ENCODE peak calls at places on chromosomes 6 and 20, in five cellular contexts. J, E, D, C and H are unnamed samples.

GRCh38 chr20:35226775-35227681 is 538 bp downstream of the MMP24 start:
- DNase-seq in E (peak; percentile 83), D (peak; percentile 63), C (no peak), J (peak; percentile 57), H (peak; percentile 7)

GRCh38 chr20:33702861-33703260 is 16.7 kb upstream of the E2F1 start:
- DNase-seq in E (peak; percentile 59), D (no peak), J (peak; percentile 32), C (no peak), H (no peak)

GRCh38 chr6:139828751-139829519 is 454.5 kb upstream of the CITED2 start:
- DNase-seq in J (no peak), E (no peak), C (no peak), D (no peak), H (no peak)

GRCh38 chr6:33693186-33694158 is 18.0 kb downstream of the UQCC2 start:
- DNase-seq in C (no peak), J (no peak), E (no peak), D (no peak), H (no peak)

GRCh38 chr20:25372584-25373336 is 17.9 kb downstream of the ABHD12 start:
- DNase-seq in J (no peak), C (no peak), D (no peak), E (no peak), H (no peak)

GRCh38 chr6:79838851-79839250 is 108.5 kb downstream of the ELOVL4 start:
- DNase-seq in E (no peak), C (no peak), J (no peak), D (no peak), H (no peak)

GRCh38 chr6:3789018-3789895 is 37.7 kb upstream of the PXDC1 start:
- DNase-seq in D (no peak), E (peak; percentile 37), J (no peak), C (no peak), H (no peak)

GRCh38 chr20:33568378-33569289 is 78.7 kb downstream of the CBFA2T2 start:
- DNase-seq in D (no peak), J (peak; percentile 40), C (no peak), E (no peak), H (no peak)

DNA sequence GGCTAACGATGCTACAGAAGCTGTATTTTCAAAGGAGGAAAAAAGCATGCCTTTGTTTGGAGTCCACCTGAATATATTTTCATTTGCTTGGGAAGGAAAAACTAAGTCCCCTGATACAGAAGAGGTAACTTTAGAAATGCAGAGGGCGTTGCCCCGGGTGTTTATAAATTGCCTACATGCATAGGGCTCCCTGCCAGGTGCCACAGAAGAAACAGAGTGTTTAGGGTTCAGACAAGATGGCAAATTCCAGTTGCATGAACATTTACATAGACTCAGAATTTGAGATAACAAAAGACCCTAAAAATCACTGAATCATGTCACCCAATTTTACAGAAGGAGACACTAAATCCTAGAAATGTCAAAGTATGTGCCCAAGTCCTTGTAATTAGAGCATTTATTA is 19.9 kb downstream of the RIN2 start:
- DNase-seq in E (no peak), J (no peak), D (no peak), C (no peak), H (no peak)
- H3K4me1 ChIP-seq in E (peaks cover 25% of the 10 kb centered on the region), J (peaks cover 9% of the 10 kb centered on the region), D (no peaks in the 10 kb centered on the region), C (no peaks in the 10 kb centered on the region), H (no peaks in the 10 kb centered on the region)

GRCh38 chr20:32434434-32434833 is 76.3 kb downstream of the ASXL1 start:
- DNase-seq in D (no peak), J (no peak), C (no peak), E (no peak), H (no peak)
- H3K4me1 ChIP-seq in D (no peaks in the 10 kb centered on the region), J (peaks cover 15% of the 10 kb centered on the region), C (no peaks in the 10 kb centered on the region), E (no peaks in the 10 kb centered on the region), H (no peaks in the 10 kb centered on the region)

GRCh38 chr20:17641993-17642392 is 40.0 kb downstream of the RRBP1 start:
- DNase-seq in C (no peak), E (peak; percentile 44), D (no peak), J (no peak), H (no peak)

GRCh38 chr20:17642404-17643269 is 39.4 kb downstream of the RRBP1 start:
- DNase-seq in J (no peak), C (no peak), D (no peak), E (peak; percentile 54), H (no peak)

GRCh38 chr20:17645010-17645409 is 37.0 kb downstream of the RRBP1 start:
- DNase-seq in C (no peak), J (no peak), E (no peak), D (no peak), H (no peak)

GRCh38 chr20:17644451-17644850 is 37.6 kb downstream of the RRBP1 start:
- DNase-seq in D (no peak), E (no peak), J (peak; percentile 77), C (no peak), H (no peak)

DNA sequence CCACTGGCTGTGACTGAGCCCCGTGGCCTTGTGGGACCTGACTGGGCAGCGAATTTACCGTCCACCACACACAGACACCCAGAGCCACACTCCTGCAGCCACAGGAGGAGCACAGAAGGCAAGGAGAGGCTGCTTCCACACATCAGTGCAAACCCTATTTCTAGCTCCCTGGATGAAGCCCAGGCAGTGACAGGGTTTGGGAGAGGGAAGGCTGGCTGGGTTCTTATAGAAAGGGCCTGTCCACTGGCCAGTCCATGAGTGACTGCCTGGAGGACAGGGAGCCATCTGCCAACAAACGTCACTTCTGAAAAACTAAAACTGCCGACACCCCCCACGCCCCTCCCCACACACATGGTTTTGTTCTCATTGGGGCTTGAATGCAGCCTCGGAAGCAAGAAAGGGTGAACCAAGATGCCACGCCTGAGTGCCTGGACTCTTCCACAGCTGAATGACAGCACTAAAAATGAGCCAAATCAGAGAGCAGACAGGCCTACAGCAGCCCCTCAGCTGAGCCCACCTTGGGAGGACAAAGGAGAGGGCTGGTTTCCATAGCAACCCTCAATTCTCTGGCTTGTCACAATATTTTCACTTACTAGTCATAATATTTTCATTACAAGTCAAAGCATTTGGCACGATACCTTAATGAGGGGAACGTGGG is 38.4 kb downstream of the RRBP1 start:
- DNase-seq in D (no peak), E (peak; percentile 18), J (no peak), C (no peak), H (no peak)
- H3K4me1 ChIP-seq in D (no peaks in the 10 kb centered on the region), E (peaks cover 38% of the 10 kb centered on the region), J (peaks cover 88% of the 10 kb centered on the region), C (no peaks in the 10 kb centered on the region), H (no peaks in the 10 kb centered on the region)

GRCh38 chr6:31558318-31558625 is 10.9 kb downstream of the NFKBIL1 start:
- DNase-seq in D (no peak), C (no peak), J (no peak), E (no peak), H (no peak)

GRCh38 chr6:31560697-31561058 is 11.4 kb upstream of the LTA start:
- DNase-seq in D (no peak), J (no peak), E (no peak), C (no peak), H (no peak)

GRCh38 chr6:31558631-31559500 is 11.5 kb downstream of the NFKBIL1 start:
- DNase-seq in E (peak; percentile 83), C (peak; percentile 64), D (peak; percentile 86), J (no peak), H (peak; percentile 51)

GRCh38 chr6:31559606-31559957 is 12.2 kb downstream of the NFKBIL1 start:
- DNase-seq in E (no peak), C (no peak), J (no peak), D (no peak), H (no peak)

DNA sequence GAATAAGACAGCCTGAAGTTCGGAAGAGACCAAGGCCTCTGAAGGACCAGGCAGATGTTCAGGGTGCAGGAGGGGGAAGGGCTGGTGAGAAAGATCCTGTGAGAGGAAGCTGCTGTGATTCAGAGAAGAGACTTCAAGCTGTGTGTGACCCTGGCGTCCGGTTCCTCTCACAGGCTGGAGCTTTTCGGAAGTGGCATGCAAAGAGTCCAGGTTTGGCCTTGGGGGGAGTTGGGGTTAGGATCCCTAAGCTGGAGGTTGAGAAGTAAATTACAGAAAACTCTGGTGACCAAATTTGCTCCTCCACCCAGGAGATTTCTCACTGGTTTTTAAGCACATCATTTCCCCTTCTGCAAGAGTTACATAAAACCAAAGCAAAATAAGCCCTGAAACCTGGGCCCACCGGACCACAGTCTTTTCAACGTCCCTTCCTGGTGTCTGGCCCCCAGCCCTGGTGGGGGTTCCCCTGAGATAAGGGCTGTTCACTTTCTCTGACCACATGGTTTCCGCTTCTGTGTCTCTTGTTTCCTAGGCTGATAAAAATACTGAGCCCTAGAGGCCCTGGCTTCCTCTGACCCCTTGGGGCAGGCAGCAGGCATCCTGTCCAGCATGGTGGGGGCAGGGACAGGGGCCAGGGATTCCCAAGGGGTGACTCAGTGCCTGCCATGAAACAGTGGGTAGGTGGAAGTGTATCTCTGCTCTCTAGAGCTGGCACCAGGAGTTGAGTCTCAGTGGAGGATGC is 12.0 kb upstream of the LTA start:
- DNase-seq in E (peak; percentile 89), D (peak; percentile 64), J (peak; percentile 25), C (no peak), H (peak; percentile 44)
- H3K4me1 ChIP-seq in E (peaks cover 78% of the 10 kb centered on the region), D (peaks cover 70% of the 10 kb centered on the region), J (peaks cover 7% of the 10 kb centered on the region), C (peaks cover 53% of the 10 kb centered on the region), H (peaks cover 58% of the 10 kb centered on the region)

DNA sequence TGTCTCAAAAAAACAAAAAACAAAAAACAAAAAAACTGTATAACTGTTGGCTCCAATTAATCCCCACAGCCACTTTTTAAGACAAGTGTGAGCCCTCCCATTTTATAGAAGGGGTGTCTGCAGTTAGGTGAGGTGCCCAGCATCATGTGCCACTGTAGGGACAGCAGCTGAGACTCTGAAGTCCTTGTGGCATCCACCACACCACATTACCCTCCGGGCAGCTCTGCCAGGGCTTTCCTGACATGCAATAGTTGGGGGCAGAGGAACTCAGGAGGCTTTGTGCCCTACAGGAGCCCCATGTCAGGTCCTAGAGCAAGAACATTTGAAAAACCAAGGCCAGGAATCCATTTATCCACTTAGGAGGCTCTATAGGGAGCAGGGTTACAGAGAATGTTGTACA is 17.3 kb downstream of the PKIG start:
- DNase-seq in J (no peak), C (no peak), E (no peak), D (no peak), H (no peak)
- H3K4me1 ChIP-seq in J (peaks cover 22% of the 10 kb centered on the region), C (peaks cover 5% of the 10 kb centered on the region), E (peaks cover 73% of the 10 kb centered on the region), D (peaks cover 9% of the 10 kb centered on the region), H (no peaks in the 10 kb centered on the region)

GRCh38 chr20:50315811-50316551 is 125.4 kb downstream of the CEBPB start:
- DNase-seq in D (no peak), J (no peak), E (no peak), C (no peak), H (no peak)

GRCh38 chr20:50314936-50315335 is 124.3 kb downstream of the CEBPB start:
- DNase-seq in C (no peak), D (no peak), J (no peak), E (no peak), H (no peak)

GRCh38 chr20:50317644-50318043 is 127.0 kb downstream of the CEBPB start:
- DNase-seq in D (no peak), J (no peak), E (no peak), C (no peak), H (no peak)

GRCh38 chr20:50318709-50319108 is 128.1 kb downstream of the CEBPB start:
- DNase-seq in D (no peak), E (no peak), J (no peak), C (no peak), H (no peak)

DNA sequence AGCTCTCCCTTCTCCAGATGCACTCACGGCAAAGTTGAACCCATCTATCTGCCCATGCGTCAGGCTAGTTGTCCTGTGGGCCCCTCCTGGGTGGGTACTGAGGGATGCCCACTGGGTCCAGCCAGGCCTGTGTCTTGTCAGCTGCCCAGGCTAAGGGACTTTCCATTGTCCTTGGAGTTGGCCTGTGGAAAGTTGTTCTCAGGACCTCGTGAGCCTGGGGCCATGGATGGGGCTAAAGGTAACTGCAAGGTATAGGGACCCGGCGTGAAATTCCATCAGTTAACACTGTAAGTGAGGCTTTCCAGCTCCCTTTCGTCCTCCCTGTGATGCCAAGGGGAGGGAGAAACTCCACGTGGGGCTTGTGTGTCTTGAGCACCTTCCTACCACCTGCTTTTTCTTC is 126.5 kb downstream of the CEBPB start:
- DNase-seq in C (no peak), D (no peak), J (no peak), E (no peak), H (no peak)
- H3K4me1 ChIP-seq in C (no peaks in the 10 kb centered on the region), D (no peaks in the 10 kb centered on the region), J (peaks cover 37% of the 10 kb centered on the region), E (peaks cover 48% of the 10 kb centered on the region), H (no peaks in the 10 kb centered on the region)

GRCh38 chr6:134531611-134532010 is 213.7 kb upstream of the SGK1 start:
- DNase-seq in E (no peak), J (no peak), D (no peak), C (no peak), H (no peak)
- H3K4me1 ChIP-seq in E (no peaks in the 10 kb centered on the region), J (peaks cover 28% of the 10 kb centered on the region), D (peaks cover 19% of the 10 kb centered on the region), C (no peaks in the 10 kb centered on the region), H (no peaks in the 10 kb centered on the region)